ENCODE peak calls at places on chromosomes 5 and 9, in six cellular contexts. F, J, E, D, U and H are unnamed samples.

GRCh38 chr5:170623576-170624181 is 119.9 kb downstream of the KCNIP1 start:
- DNase-seq in F (peak; percentile 59), J (no peak), E (peak; percentile 39), D (peak; percentile 48), U (peak; percentile 35), H (no peak)

GRCh38 chr5:59525957-59526356 is 367.6 kb downstream of the PDE4D start:
- DNase-seq in F (no peak), J (no peak), E (no peak), D (no peak), U (no peak), H (no peak)

GRCh38 chr9:96382839-96383164 is 709 bp downstream of the SLC35D2 start:
- DNase-seq in F (no peak), J (no peak), E (no peak), D (no peak), U (no peak), H (no peak)

GRCh38 chr9:19201899-19202891 is 28.3 kb upstream of the DENND4C start:
- DNase-seq in F (no peak), J (no peak), E (peak; percentile 73), D (no peak), U (peak; percentile 69), H (no peak)

GRCh38 chr5:130871346-130872086 is 293.5 kb downstream of the HINT1 start:
- DNase-seq in F (peak; percentile 11), J (no peak), E (peak; percentile 27), D (peak; percentile 29), U (peak; percentile 26), H (no peak)

GRCh38 chr5:55600536-55601208 is 65.9 kb upstream of the PLPP1 start:
- DNase-seq in F (no peak), J (no peak), E (peak; percentile 13), D (no peak), U (no peak), H (no peak)

GRCh38 chr9:6149315-6149714 is 66.3 kb upstream of the IL33 start:
- DNase-seq in F (no peak), J (no peak), E (no peak), D (no peak), U (no peak), H (no peak)

GRCh38 chr5:501040-501832 is 23.0 kb downstream of the SLC9A3 start:
- DNase-seq in F (no peak), J (no peak), E (no peak), D (no peak), U (no peak), H (no peak)

GRCh38 chr5:134077926-134078580 is 36.4 kb upstream of the TCF7 start:
- DNase-seq in F (no peak), J (no peak), E (peak; percentile 27), D (no peak), U (no peak), H (no peak)

GRCh38 chr9:21933281-21933680 is 60.9 kb downstream of the CDKN2A start:
- DNase-seq in F (no peak), J (no peak), E (no peak), D (peak; percentile 52), U (no peak), H (no peak)

GRCh38 chr9:112838342-112838741 is 52.3 kb downstream of the SLC46A2 start:
- DNase-seq in F (no peak), J (no peak), E (no peak), D (no peak), U (no peak), H (no peak)

GRCh38 chr5:32711693-32712462 is 757 bp downstream of the NPR3 start:
- DNase-seq in F (peak; percentile 35), J (no peak), E (peak; percentile 19), D (no peak), U (no peak), H (no peak)

GRCh38 chr5:87311400-87312279 is 44.0 kb downstream of the RASA1 start:
- DNase-seq in F (no peak), J (no peak), E (no peak), D (no peak), U (no peak), H (no peak)

GRCh38 chr9:70578720-70579119 is 164.3 kb upstream of the KLF9 start:
- DNase-seq in F (no peak), J (no peak), E (no peak), D (no peak), U (no peak), H (no peak)

GRCh38 chr9:128902351-128903078 is 18.3 kb upstream of the PHYHD1 start:
- DNase-seq in F (no peak), J (no peak), E (no peak), D (no peak), U (peak; percentile 66), H (peak; percentile 42)

GRCh38 chr5:4089087-4089486 is 493.5 kb downstream of the IRX1 start:
- DNase-seq in F (no peak), J (peak; percentile 53), E (no peak), D (no peak), U (no peak), H (no peak)

GRCh38 chr9:37800631-37801286 is at the start of gene DCAF10:
- DNase-seq in F (peak; percentile 58), J (peak; percentile 96), E (peak; percentile 86), D (peak; percentile 68), U (peak; percentile 90), H (peak; percentile 17)

GRCh38 chr9:128920381-128921058 is at the start of gene PHYHD1:
- DNase-seq in F (no peak), J (no peak), E (peak; percentile 91), D (no peak), U (peak; percentile 67), H (no peak)

GRCh38 chr5:1926071-1926440 is 43.3 kb upstream of the IRX4 start:
- DNase-seq in F (no peak), J (no peak), E (no peak), D (no peak), U (no peak), H (no peak)

GRCh38 chr5:91357012-91357634 is 26.0 kb downstream of the ARRDC3 start:
- DNase-seq in F (no peak), J (peak; percentile 55), E (peak; percentile 77), D (no peak), U (peak; percentile 58), H (no peak)

GRCh38 chr5:145775893-145776444 is 59.2 kb downstream of the PRELID2 start:
- DNase-seq in F (peak; percentile 80), J (no peak), E (no peak), D (peak; percentile 47), U (no peak), H (no peak)

GRCh38 chr5:169029661-169030274 is 271.2 kb downstream of the SLIT3 start:
- DNase-seq in F (no peak), J (no peak), E (no peak), D (no peak), U (no peak), H (no peak)

DNA sequence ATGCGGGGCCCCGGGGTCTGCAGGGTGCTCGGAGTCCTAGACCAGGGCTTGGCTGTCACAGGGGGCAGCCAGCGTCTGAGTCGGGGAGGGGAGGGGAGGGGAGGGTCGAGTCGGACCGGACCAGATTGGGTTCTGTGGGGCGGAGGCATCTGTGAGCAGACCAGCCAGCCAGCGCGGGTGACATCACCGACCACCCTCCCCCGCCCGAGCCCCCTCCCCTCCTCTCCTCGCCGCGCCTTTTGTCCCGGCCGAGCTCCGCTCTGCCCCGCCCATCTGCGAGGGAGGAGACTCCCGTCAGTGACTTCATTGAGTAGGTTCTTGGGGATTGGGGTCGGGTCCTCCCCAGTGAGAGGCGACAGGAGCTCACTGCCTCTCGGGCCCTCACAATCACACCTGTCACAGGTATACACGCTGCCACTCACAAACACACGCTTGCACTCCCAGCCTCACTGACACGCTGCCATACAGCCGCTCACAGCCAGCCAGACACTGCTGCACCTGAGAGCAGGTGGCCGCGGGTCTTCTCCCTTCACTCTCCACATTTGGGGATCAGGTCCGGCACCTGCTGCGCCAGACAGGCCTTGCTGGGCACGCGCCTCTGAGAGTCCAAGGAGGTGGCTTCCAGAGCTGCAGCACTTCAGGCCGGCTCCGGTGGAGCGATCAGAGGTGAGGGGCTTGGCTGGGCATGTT is 546 bp downstream of the DNAJB5 start:
- DNase-seq in F (no peak), J (no peak), E (peak; percentile 79), D (no peak), U (peak; percentile 52), H (no peak)
- TF ChIP-seq POLR2A in F (no peak), J (no peak), E (no peak), D (no peak), U (no peak), H (no peak)

GRCh38 chr9:33823801-33824200 is 6.8 kb downstream of the UBE2R2 start:
- DNase-seq in F (no peak), J (no peak), E (no peak), D (no peak), U (no peak), H (no peak)
- H3K4me3 ChIP-seq in F (no peak overlapping the region), J (no peak overlapping the region), E (no peak overlapping the region), D (no peak overlapping the region), U (no peak overlapping the region), H (no peak overlapping the region)

GRCh38 chr9:68704804-68705635 is at the start of gene PIP5K1B:
- DNase-seq in F (peak; percentile 17), J (peak; percentile 74), E (peak; percentile 88), D (no peak), U (peak; percentile 88), H (peak; percentile 22)
- TF ChIP-seq POLR2A in F (no peak), J (no peak), E (peak; percentile 79), D (no peak), U (no peak), H (no peak)

GRCh38 chr5:132260051-132260450 is 2.6 kb downstream of the PDLIM4 start:
- DNase-seq in F (no peak), J (no peak), E (no peak), D (no peak), U (no peak), H (no peak)
- H3K4me3 ChIP-seq in F (no peak overlapping the region), J (peak overlapping the region; percentile 91), E (no peak overlapping the region), D (no peak overlapping the region), U (peak overlapping the region; percentile 6), H (peak overlapping the region; percentile 87)

DNA sequence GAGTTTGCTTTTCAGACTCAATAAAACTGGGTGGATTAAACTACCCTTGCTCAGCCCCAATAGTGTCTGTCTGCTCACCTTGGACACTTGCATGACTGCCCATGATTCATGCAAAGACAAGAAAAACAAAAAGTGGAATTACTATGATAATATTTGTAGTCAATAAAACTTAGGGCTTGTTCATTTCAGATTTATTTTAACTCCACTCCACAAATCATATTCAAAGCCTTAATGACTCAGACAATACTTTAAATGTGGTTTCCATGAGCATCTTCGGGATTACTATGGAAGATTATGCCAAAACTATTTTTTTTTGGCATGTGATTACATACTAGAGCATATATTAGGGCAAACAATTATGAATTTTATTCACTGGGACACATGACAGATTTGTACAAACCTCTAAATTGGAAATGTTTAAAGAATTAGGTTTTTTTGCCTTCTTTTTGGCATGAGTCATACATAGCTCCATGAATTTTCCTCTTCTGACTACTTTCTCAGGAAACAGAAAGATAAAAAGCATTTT is 468.9 kb downstream of the ACTL7B start:
- DNase-seq in F (no peak), J (no peak), E (no peak), D (no peak), U (no peak), H (no peak)
- TF ChIP-seq POLR2A in F (no peak), J (no peak), E (no peak), D (no peak), U (no peak), H (no peak)